ENCODE peak calls at places on chromosomes 3 and 15, in four cellular contexts. One of them, this sample, is unnamed.

GRCh38 chr15:69034352-69034751 is 19.9 kb downstream of the NOX5 start:
- DNase-seq in H9: no peak
- DNase-seq in iris pigment epithelial cell: peak
- DNase-seq in bronchial epithelial cell: peak
- DNase-seq in this sample: peak

GRCh38 chr15:67303490-67304363 is 49.1 kb downstream of the IQCH start:
- DNase-seq in H9: no peak
- DNase-seq in iris pigment epithelial cell: peak
- DNase-seq in bronchial epithelial cell: peak
- DNase-seq in this sample: peak

GRCh38 chr15:86079491-86080266 is at the start of gene AGBL1:
- DNase-seq in H9: peak
- DNase-seq in iris pigment epithelial cell: no peak
- DNase-seq in bronchial epithelial cell: no peak
- DNase-seq in this sample: no peak

GRCh38 chr3:171026584-171027293 is at the start of gene SLC2A2:
- DNase-seq in H9: no peak
- DNase-seq in iris pigment epithelial cell: no peak
- DNase-seq in bronchial epithelial cell: no peak
- DNase-seq in this sample: no peak

GRCh38 chr3:179929091-179929529 is 107.6 kb downstream of the PEX5L start:
- DNase-seq in H9: peak
- DNase-seq in iris pigment epithelial cell: peak
- DNase-seq in bronchial epithelial cell: peak
- DNase-seq in this sample: peak

GRCh38 chr3:4898454-4899313 is 80.6 kb upstream of the BHLHE40 start:
- DNase-seq in H9: no peak
- DNase-seq in iris pigment epithelial cell: peak
- DNase-seq in bronchial epithelial cell: peak
- DNase-seq in this sample: no peak

GRCh38 chr3:72299321-72299802 is 514.4 kb upstream of the PROK2 start:
- DNase-seq in H9: no peak
- DNase-seq in iris pigment epithelial cell: peak
- DNase-seq in bronchial epithelial cell: peak
- DNase-seq in this sample: no peak

GRCh38 chr3:161552984-161553383 is 56.4 kb downstream of the OTOL1 start:
- DNase-seq in H9: no peak
- DNase-seq in iris pigment epithelial cell: no peak
- DNase-seq in bronchial epithelial cell: no peak
- DNase-seq in this sample: no peak

GRCh38 chr15:57035664-57036063 is 117.2 kb downstream of the TCF12 start:
- DNase-seq in H9: no peak
- DNase-seq in iris pigment epithelial cell: no peak
- DNase-seq in bronchial epithelial cell: no peak
- DNase-seq in this sample: no peak

GRCh38 chr3:106963446-106963845 is 413.8 kb upstream of the CCDC54 start:
- DNase-seq in H9: no peak
- DNase-seq in iris pigment epithelial cell: peak
- DNase-seq in bronchial epithelial cell: no peak
- DNase-seq in this sample: no peak

GRCh38 chr15:100060276-100060926 is 281.4 kb downstream of the ADAMTS17 start:
- DNase-seq in H9: no peak
- DNase-seq in iris pigment epithelial cell: peak
- DNase-seq in bronchial epithelial cell: peak
- DNase-seq in this sample: peak

GRCh38 chr15:50164458-50164857 is 17.5 kb upstream of the SLC27A2 start:
- DNase-seq in H9: no peak
- DNase-seq in iris pigment epithelial cell: peak
- DNase-seq in bronchial epithelial cell: no peak
- DNase-seq in this sample: no peak

GRCh38 chr3:16338999-16339398 is 74.0 kb downstream of the OXNAD1 start:
- DNase-seq in H9: no peak
- DNase-seq in iris pigment epithelial cell: peak
- DNase-seq in bronchial epithelial cell: peak
- DNase-seq in this sample: peak

GRCh38 chr3:69541823-69542264 is 156.0 kb upstream of the FRMD4B start:
- DNase-seq in H9: peak
- DNase-seq in iris pigment epithelial cell: peak
- DNase-seq in bronchial epithelial cell: no peak
- DNase-seq in this sample: no peak

GRCh38 chr3:126305427-126305826 is 51.8 kb downstream of the KLF15 start:
- DNase-seq in H9: no peak
- DNase-seq in iris pigment epithelial cell: no peak
- DNase-seq in bronchial epithelial cell: peak
- DNase-seq in this sample: peak

GRCh38 chr3:168100777-168101492 is 5.2 kb upstream of the GOLIM4 start:
- DNase-seq in H9: no peak
- DNase-seq in iris pigment epithelial cell: no peak
- DNase-seq in bronchial epithelial cell: no peak
- DNase-seq in this sample: no peak

GRCh38 chr3:77868725-77869124 is 828.8 kb downstream of the ROBO2 start:
- DNase-seq in H9: no peak
- DNase-seq in iris pigment epithelial cell: peak
- DNase-seq in bronchial epithelial cell: peak
- DNase-seq in this sample: peak

GRCh38 chr3:161305095-161305991 is 66.0 kb downstream of the SPTSSB start:
- DNase-seq in H9: no peak
- DNase-seq in iris pigment epithelial cell: peak
- DNase-seq in bronchial epithelial cell: peak
- DNase-seq in this sample: no peak

GRCh38 chr15:77243146-77243545 is 172.2 kb upstream of the TSPAN3 start:
- DNase-seq in H9: no peak
- DNase-seq in iris pigment epithelial cell: no peak
- DNase-seq in bronchial epithelial cell: no peak
- DNase-seq in this sample: no peak

GRCh38 chr3:55735976-55736375 is 248.9 kb upstream of the WNT5A start:
- DNase-seq in H9: no peak
- DNase-seq in iris pigment epithelial cell: no peak
- DNase-seq in bronchial epithelial cell: no peak
- DNase-seq in this sample: no peak

GRCh38 chr3:196688349-196688748 is 23.7 kb downstream of the CEP19 start:
- DNase-seq in H9: no peak
- DNase-seq in iris pigment epithelial cell: peak
- DNase-seq in bronchial epithelial cell: peak
- DNase-seq in this sample: no peak

GRCh38 chr3:17070560-17070959 is 185.8 kb downstream of the PLCL2 start:
- DNase-seq in H9: peak
- DNase-seq in iris pigment epithelial cell: peak
- DNase-seq in bronchial epithelial cell: no peak
- DNase-seq in this sample: no peak